ENCODE peak calls at places on chromosomes 13 and 19, in five cellular contexts. I is prostate gland; B is fibroblast of pulmonary artery; V is A549; P is CD8-positive, alpha-beta memory T cell. Z is an unnamed sample.

GRCh38 chr19:54311486-54311885 is 1.5 kb downstream of the LILRA5 start:
- DNase-seq in P (no peak), I (no peak), V (no peak), B (no peak), Z (no peak)

GRCh38 chr13:32538234-32538620 is 368 bp downstream of the N4BP2L2 start:
- DNase-seq in P (no peak), I (no peak), B (peak), V (peak), Z (peak)

GRCh38 chr19:35015576-35016351 is 14.5 kb upstream of the SCN1B start:
- DNase-seq in B (no peak), P (no peak), V (no peak), I (no peak), Z (no peak)

GRCh38 chr19:31002852-31003251 is 346.4 kb downstream of the TSHZ3 start:
- DNase-seq in B (no peak), P (no peak), I (no peak), V (no peak), Z (no peak)

GRCh38 chr19:497476-497860 is 1.2 kb downstream of the MADCAM1 start:
- DNase-seq in B (no peak), I (no peak), P (no peak), V (no peak), Z (no peak)

GRCh38 chr19:49515767-49516166 is 3.3 kb downstream of the FCGRT start:
- DNase-seq in I (no peak), P (no peak), V (no peak), B (peak), Z (no peak)

GRCh38 chr13:90493667-90494066 is 853.8 kb upstream of the MIR17HG start:
- DNase-seq in P (no peak), I (no peak), V (no peak), B (no peak), Z (no peak)

GRCh38 chr19:3073159-3073563 is 10.9 kb upstream of the TLE5 start:
- DNase-seq in V (no peak), B (peak), I (no peak), P (no peak), Z (peak)

GRCh38 chr19:2176336-2176994 is 12.7 kb downstream of the DOT1L start:
- DNase-seq in P (no peak), B (no peak), I (peak), V (no peak), Z (no peak)

GRCh38 chr19:9808855-9809646 is 9.8 kb downstream of the FBXL12 start:
- DNase-seq in V (no peak), I (no peak), B (no peak), P (peak), Z (no peak)

GRCh38 chr13:91017031-91017668 is 330.3 kb upstream of the MIR17HG start:
- DNase-seq in P (no peak), V (peak), I (no peak), B (peak), Z (peak)

GRCh38 chr13:29568731-29569130 is 26.8 kb downstream of the SLC7A1 start:
- DNase-seq in I (no peak), P (no peak), V (no peak), B (no peak), Z (no peak)

GRCh38 chr13:76503756-76504155 is 382.4 kb downstream of the KCTD12 start:
- DNase-seq in B (no peak), I (no peak), P (no peak), V (no peak), Z (no peak)

GRCh38 chr13:51518847-51519246 is 65.4 kb upstream of the WDFY2 start:
- DNase-seq in B (no peak), P (no peak), V (no peak), I (no peak), Z (no peak)

GRCh38 chr19:4933528-4933927 is 24.2 kb downstream of the UHRF1 start:
- DNase-seq in B (no peak), P (no peak), I (peak), V (no peak), Z (no peak)

GRCh38 chr19:35739275-35740107 is 2.8 kb downstream of the IGFLR1 start:
- DNase-seq in V (no peak), I (no peak), P (no peak), B (no peak), Z (no peak)

GRCh38 chr13:69324109-69324886 is 783.3 kb upstream of the ATXN8OS start:
- DNase-seq in P (no peak), I (no peak), V (no peak), B (peak), Z (peak)

GRCh38 chr19:49684251-49684982 is 5.0 kb upstream of the ADM5 start:
- DNase-seq in B (no peak), P (no peak), I (no peak), V (peak), Z (no peak)

GRCh38 chr19:19345232-19345631 is 24.6 kb downstream of the MAU2 start:
- DNase-seq in I (no peak), P (no peak), V (no peak), B (no peak), Z (no peak)

GRCh38 chr13:27415116-27415515 is 9.3 kb upstream of the GTF3A start:
- DNase-seq in I (no peak), B (no peak), V (no peak), P (no peak), Z (no peak)

GRCh38 chr13:28719656-28720055 is 886 bp upstream of the SLC46A3 start:
- DNase-seq in V (no peak), B (peak), P (no peak), I (no peak), Z (no peak)

GRCh38 chr13:27853871-27854270 is 61.6 kb downstream of the GSX1 start:
- DNase-seq in B (no peak), I (no peak), V (no peak), P (no peak), Z (no peak)

GRCh38 chr13:97194473-97194872 is 27.7 kb upstream of the MBNL2 start:
- DNase-seq in P (no peak), B (peak), I (no peak), V (no peak), Z (peak)

GRCh38 chr13:53142301-53142700 is 113.7 kb downstream of the OLFM4 start:
- DNase-seq in I (no peak), V (no peak), P (no peak), B (peak), Z (no peak)

GRCh38 chr13:38348890-38349289 is 761 bp upstream of the UFM1 start:
- DNase-seq in B (peak), V (peak), I (peak), P (peak), Z (peak)

GRCh38 chr19:33998302-33998701 is 174.0 kb upstream of the LSM14A start:
- DNase-seq in P (no peak), V (peak), I (no peak), B (no peak), Z (peak)

GRCh38 chr13:109355875-109356428 is 430.4 kb downstream of the IRS2 start:
- DNase-seq in B (no peak), P (no peak), I (no peak), V (no peak), Z (no peak)

DNA sequence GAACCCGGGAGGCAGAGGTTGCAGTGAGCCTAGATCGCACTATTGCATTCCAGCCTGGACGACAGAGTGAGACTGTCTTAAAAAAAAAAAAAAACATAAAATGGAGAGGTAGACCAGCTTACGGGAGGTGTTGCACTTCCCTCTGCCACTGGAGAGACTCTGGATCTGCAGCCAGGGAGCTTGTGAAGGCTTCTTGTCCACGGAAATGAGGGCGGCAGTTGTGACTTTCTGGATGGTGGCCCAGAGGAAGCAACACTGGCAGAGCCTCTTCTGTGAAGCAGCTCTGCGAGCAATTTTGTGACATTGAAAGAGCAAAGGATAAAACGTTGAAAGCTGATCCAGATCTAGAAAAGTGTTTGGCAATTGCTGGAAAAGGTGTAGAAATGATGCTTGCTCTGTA is 10.4 kb downstream of the SPINT2 start:
- DNase-seq in V (no peak), I (peak), B (no peak), P (no peak), Z (no peak)
- H3K4me3 ChIP-seq in V (no peak), I (no peak), B (no peak), P (no peak), Z (no peak)

GRCh38 chr19:47485210-47485609 is 1.2 kb upstream of the KPTN start:
- DNase-seq in P (no peak), V (no peak), B (no peak), I (no peak), Z (no peak)
- H3K4me3 ChIP-seq in P (peak), V (no peak), B (no peak), I (no peak), Z (no peak)

GRCh38 chr19:6500837-6501739 is 1.0 kb downstream of the TUBB4A start:
- DNase-seq in V (no peak), B (no peak), P (no peak), I (no peak), Z (no peak)
- H3K4me3 ChIP-seq in V (peak), B (no peak), P (peak), I (no peak), Z (peak)

GRCh38 chr19:8322638-8322997 is 1.3 kb downstream of the RPS28 start:
- DNase-seq in P (no peak), I (no peak), B (no peak), V (no peak), Z (no peak)
- H3K4me3 ChIP-seq in P (peak), I (peak), B (peak), V (peak), Z (peak)

GRCh38 chr19:45528149-45528743 is 21.0 kb downstream of the VASP start:
- DNase-seq in I (peak), V (no peak), B (peak), P (no peak), Z (no peak)
- H3K4me3 ChIP-seq in I (peak), V (no peak), B (no peak), P (no peak), Z (no peak)

DNA sequence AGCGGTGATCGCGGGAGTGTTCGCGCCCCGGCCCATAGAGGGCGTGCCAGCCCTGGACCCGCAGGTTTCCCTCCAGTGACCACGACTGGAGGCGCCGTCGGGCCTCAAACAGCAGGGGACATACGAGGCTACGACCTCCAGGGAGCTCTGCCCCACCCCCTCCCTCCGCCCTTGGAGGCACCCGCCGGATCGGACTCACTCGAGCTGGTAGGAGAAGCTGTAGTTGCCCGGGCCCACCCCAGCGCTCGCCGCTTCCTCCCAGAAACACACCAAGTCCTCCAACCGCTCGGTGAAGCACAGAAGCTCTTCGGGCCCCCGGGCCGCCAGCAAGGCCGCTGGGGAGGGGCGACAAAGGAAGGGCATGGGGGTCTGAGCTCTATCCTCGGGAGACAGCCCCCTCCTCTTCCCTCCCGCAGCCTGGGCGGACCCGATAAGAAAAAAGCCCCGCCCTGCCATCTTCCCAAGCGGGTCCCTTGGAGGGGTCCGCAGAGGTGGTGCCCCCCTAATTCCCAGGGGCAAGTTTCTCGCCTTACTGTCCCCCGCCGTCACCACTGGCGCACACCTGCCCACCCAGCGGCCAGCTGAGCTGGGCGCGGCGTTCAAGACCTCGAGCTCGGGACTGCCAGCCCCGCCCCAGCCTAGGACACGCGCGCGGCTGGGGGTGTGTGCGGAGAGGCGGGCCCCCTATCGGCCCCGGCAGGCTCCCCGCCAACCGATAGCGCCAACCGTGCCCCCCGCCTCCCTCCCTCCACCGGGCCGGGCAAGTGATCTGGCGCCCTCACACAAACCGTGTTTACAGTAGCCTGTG is 1.0 kb downstream of the EPOR start:
- DNase-seq in B (peak), I (no peak), P (no peak), V (peak), Z (peak)
- H3K4me3 ChIP-seq in B (peak), I (peak), P (no peak), V (peak), Z (peak)